ENCODE peak calls at places on chromosomes 16 and 17, in six cellular contexts. R is ACHN; D is type B pancreatic cell; U is activated gamma-delta T cell treated with anti-CD3 and anti-CD28 coated beads, Interleukin-2, amount 50 U/mL, for 16 hours; H is hypothalamus; K is stimulated activated CD8-positive, alpha-beta memory T cell treated with anti-CD3 and anti-CD28 coated beads, Interleukin-7, amount 100 ng/mL, for 1 hour. P is an unnamed sample.

GRCh38 chr16:19008770-19009169 is 25.0 kb downstream of the TMC7 start:
- DNase-seq in U (no peak), R (no peak), H (no peak), D (no peak), K (no peak), P (no peak)

GRCh38 chr16:31080756-31081419 is 6.7 kb downstream of the ZNF646 start:
- DNase-seq in D (no peak), K (no peak), R (no peak), H (no peak), U (no peak), P (no peak)

GRCh38 chr16:67928561-67929364 is 2.9 kb downstream of the CTRL start:
- DNase-seq in R (peak; percentile 80), D (no peak), H (peak; percentile 29), U (peak; percentile 63), K (peak; percentile 44), P (peak; percentile 81)

GRCh38 chr16:9499921-9500593 is 408.6 kb downstream of the HAPSTR1 start:
- DNase-seq in K (no peak), D (no peak), U (no peak), H (no peak), R (no peak), P (peak; percentile 50)

GRCh38 chr16:46689492-46690280 is at the start of gene ORC6:
- DNase-seq in D (peak; percentile 97), H (peak; percentile 97), U (peak; percentile 97), R (peak; percentile 98), K (peak; percentile 88), P (peak; percentile 100)

GRCh38 chr17:28402224-28402630 is 3.8 kb downstream of the SLC46A1 start:
- DNase-seq in H (no peak), K (no peak), R (no peak), D (no peak), U (no peak), P (no peak)

GRCh38 chr16:85556456-85557082 is 56.6 kb upstream of the GSE1 start:
- DNase-seq in D (no peak), R (peak; percentile 44), U (peak; percentile 49), K (no peak), H (no peak), P (peak; percentile 62)

GRCh38 chr17:75551276-75551675 is 25.8 kb downstream of the LLGL2 start:
- DNase-seq in D (no peak), H (no peak), U (no peak), K (no peak), R (no peak), P (no peak)

GRCh38 chr17:42194133-42194899 is at the start of gene GHDC:
- DNase-seq in H (peak; percentile 78), U (peak; percentile 68), R (peak; percentile 85), D (no peak), K (peak; percentile 61), P (peak; percentile 89)